ENCODE peak calls at places on chromosomes 6 and 20, in six cellular contexts. One of them, this sample, is unnamed.

GRCh38 chr20:39876974-39877615 is 811.9 kb downstream of the MAFB start:
- DNase-seq in fibroblast of mammary gland: no peak
- DNase-seq in H1: no peak
- DNase-seq in thoracic aorta: no peak
- DNase-seq in GM23338: no peak
- DNase-seq in heart right ventricle: no peak
- DNase-seq in this sample: no peak

GRCh38 chr20:50055524-50056083 is 57.3 kb downstream of the UBE2V1 start:
- DNase-seq in GM23338: no peak
- DNase-seq in thoracic aorta: no peak
- DNase-seq in fibroblast of mammary gland: no peak
- DNase-seq in H1: no peak
- DNase-seq in heart right ventricle: no peak
- DNase-seq in this sample: no peak

GRCh38 chr20:25036331-25036936 is 21.5 kb downstream of the ACSS1 start:
- DNase-seq in thoracic aorta: no peak
- DNase-seq in H1: no peak
- DNase-seq in GM23338: no peak
- DNase-seq in fibroblast of mammary gland: no peak
- DNase-seq in heart right ventricle: no peak
- DNase-seq in this sample: no peak

GRCh38 chr6:115838763-115839401 is 221.8 kb downstream of the FRK start:
- DNase-seq in thoracic aorta: no peak
- DNase-seq in fibroblast of mammary gland: peak
- DNase-seq in heart right ventricle: no peak
- DNase-seq in H1: peak
- DNase-seq in GM23338: peak
- DNase-seq in this sample: no peak

GRCh38 chr6:168884050-168884645 is 369.5 kb downstream of the THBS2 start:
- DNase-seq in heart right ventricle: no peak
- DNase-seq in GM23338: no peak
- DNase-seq in fibroblast of mammary gland: no peak
- DNase-seq in H1: no peak
- DNase-seq in thoracic aorta: no peak
- DNase-seq in this sample: no peak

GRCh38 chr6:30707281-30707850 is 9.7 kb downstream of the MDC1 start:
- DNase-seq in GM23338: no peak
- DNase-seq in heart right ventricle: no peak
- DNase-seq in thoracic aorta: no peak
- DNase-seq in fibroblast of mammary gland: no peak
- DNase-seq in H1: no peak
- DNase-seq in this sample: no peak

GRCh38 chr20:10319855-10320254 is 101.2 kb downstream of the SNAP25 start:
- DNase-seq in H1: no peak
- DNase-seq in fibroblast of mammary gland: peak
- DNase-seq in thoracic aorta: no peak
- DNase-seq in heart right ventricle: no peak
- DNase-seq in GM23338: no peak
- DNase-seq in this sample: no peak

GRCh38 chr6:26477431-26477830 is 19.7 kb downstream of the BTN2A1 start:
- DNase-seq in fibroblast of mammary gland: no peak
- DNase-seq in heart right ventricle: no peak
- DNase-seq in GM23338: no peak
- DNase-seq in H1: no peak
- DNase-seq in thoracic aorta: no peak
- DNase-seq in this sample: no peak

GRCh38 chr20:52242237-52243230 is 51.0 kb upstream of the ZFP64 start:
- DNase-seq in thoracic aorta: no peak
- DNase-seq in fibroblast of mammary gland: peak
- DNase-seq in heart right ventricle: no peak
- DNase-seq in H1: no peak
- DNase-seq in GM23338: peak
- DNase-seq in this sample: no peak

GRCh38 chr6:19024737-19025136 is 637.6 kb downstream of the RNF144B start:
- DNase-seq in H1: peak
- DNase-seq in thoracic aorta: no peak
- DNase-seq in fibroblast of mammary gland: peak
- DNase-seq in GM23338: peak
- DNase-seq in heart right ventricle: no peak
- DNase-seq in this sample: no peak

GRCh38 chr6:11682525-11682924 is 96.1 kb downstream of the ADTRP start:
- DNase-seq in heart right ventricle: no peak
- DNase-seq in GM23338: no peak
- DNase-seq in fibroblast of mammary gland: peak
- DNase-seq in H1: no peak
- DNase-seq in thoracic aorta: no peak
- DNase-seq in this sample: no peak

GRCh38 chr20:45783656-45784294 is 7.9 kb downstream of the WFDC3 start:
- DNase-seq in fibroblast of mammary gland: no peak
- DNase-seq in GM23338: no peak
- DNase-seq in heart right ventricle: peak
- DNase-seq in thoracic aorta: no peak
- DNase-seq in H1: no peak
- DNase-seq in this sample: no peak

DNA sequence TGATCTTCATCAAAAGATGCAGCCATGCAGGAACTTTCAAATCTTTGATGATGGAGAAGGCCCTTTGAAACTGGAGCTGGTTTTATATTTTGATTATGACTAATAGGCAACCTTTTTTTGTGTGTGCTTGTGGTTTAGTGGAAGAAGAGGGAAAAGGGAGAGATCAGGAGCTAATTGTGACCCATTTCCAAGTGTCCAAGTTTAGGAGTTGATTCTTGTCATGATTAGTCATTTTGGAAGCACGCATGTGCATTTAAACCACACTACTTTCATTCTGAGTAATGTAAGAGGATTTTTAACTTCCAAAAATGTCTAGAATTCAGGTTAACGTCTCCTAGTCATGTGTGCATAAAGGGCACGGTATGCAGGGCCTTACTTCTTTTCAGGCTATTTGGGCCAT is 3.5 kb downstream of the FOXO3 start:
- DNase-seq in fibroblast of mammary gland: peak
- DNase-seq in H1: no peak
- DNase-seq in heart right ventricle: no peak
- DNase-seq in thoracic aorta: no peak
- DNase-seq in GM23338: no peak
- DNase-seq in this sample: no peak
- H3K4me3 ChIP-seq in fibroblast of mammary gland: peak
- H3K4me3 ChIP-seq in H1: no peak
- H3K4me3 ChIP-seq in heart right ventricle: peak
- H3K4me3 ChIP-seq in thoracic aorta: peak
- H3K4me3 ChIP-seq in GM23338: no peak
- H3K4me3 ChIP-seq in this sample: no peak

GRCh38 chr6:53532061-53532797 is 12.7 kb downstream of the GCLC start:
- DNase-seq in fibroblast of mammary gland: no peak
- DNase-seq in GM23338: no peak
- DNase-seq in thoracic aorta: no peak
- DNase-seq in H1: no peak
- DNase-seq in heart right ventricle: no peak
- DNase-seq in this sample: no peak
- TF ChIP-seq CTCF in fibroblast of mammary gland: no peak
- TF ChIP-seq CTCF in GM23338: no peak
- TF ChIP-seq CTCF in thoracic aorta: no peak
- TF ChIP-seq CTCF in H1: no peak
- TF ChIP-seq CTCF in heart right ventricle: no peak
- TF ChIP-seq CTCF in this sample: no peak

GRCh38 chr6:36655073-36655847 is 23.3 kb upstream of the CDKN1A start:
- DNase-seq in heart right ventricle: no peak
- DNase-seq in H1: no peak
- DNase-seq in thoracic aorta: no peak
- DNase-seq in fibroblast of mammary gland: no peak
- DNase-seq in GM23338: no peak
- DNase-seq in this sample: no peak

GRCh38 chr6:36649086-36649485 is 29.4 kb upstream of the CDKN1A start:
- DNase-seq in H1: no peak
- DNase-seq in fibroblast of mammary gland: no peak
- DNase-seq in heart right ventricle: no peak
- DNase-seq in thoracic aorta: no peak
- DNase-seq in GM23338: no peak
- DNase-seq in this sample: no peak

GRCh38 chr6:36650848-36651247 is 27.7 kb upstream of the CDKN1A start:
- DNase-seq in fibroblast of mammary gland: no peak
- DNase-seq in heart right ventricle: no peak
- DNase-seq in H1: no peak
- DNase-seq in thoracic aorta: no peak
- DNase-seq in GM23338: no peak
- DNase-seq in this sample: no peak

GRCh38 chr6:36649721-36650484 is 28.6 kb upstream of the CDKN1A start:
- DNase-seq in thoracic aorta: no peak
- DNase-seq in heart right ventricle: no peak
- DNase-seq in fibroblast of mammary gland: no peak
- DNase-seq in H1: no peak
- DNase-seq in GM23338: no peak
- DNase-seq in this sample: no peak

DNA sequence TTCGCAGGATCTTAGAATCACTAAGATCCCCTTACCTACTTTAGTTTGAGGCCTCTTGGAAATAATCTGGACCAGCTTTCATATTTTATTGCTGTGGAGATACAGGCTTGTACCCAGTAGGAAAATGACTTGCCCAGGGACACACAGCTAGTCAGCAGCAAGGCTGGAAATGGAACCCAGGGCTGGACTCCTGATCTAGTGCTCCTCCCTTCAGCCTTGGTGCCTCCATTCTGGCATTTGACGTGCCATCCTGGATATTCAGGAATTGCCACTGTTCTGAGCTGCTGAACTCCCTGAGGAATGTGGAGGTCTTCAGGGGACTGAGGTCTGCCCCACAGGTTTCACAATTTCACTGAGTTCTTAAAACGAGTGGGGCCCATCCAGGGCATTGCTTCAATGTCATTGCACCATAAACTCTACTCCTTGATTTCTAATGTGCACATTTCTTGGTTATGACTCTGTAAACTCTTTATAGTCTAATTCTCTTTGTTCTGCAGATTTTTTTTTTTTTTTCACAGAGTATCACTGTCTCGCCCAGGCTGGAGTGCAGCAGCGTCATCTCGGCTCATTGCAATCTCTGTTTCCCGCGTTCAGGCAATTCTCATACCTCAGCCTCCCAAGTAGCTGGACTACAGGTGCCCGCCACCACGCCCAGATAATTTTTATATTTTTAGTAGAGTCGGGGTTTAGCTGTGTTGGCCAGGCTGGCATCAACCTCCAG is 26.7 kb upstream of the CDKN1A start:
- DNase-seq in H1: no peak
- DNase-seq in heart right ventricle: no peak
- DNase-seq in GM23338: no peak
- DNase-seq in thoracic aorta: no peak
- DNase-seq in fibroblast of mammary gland: no peak
- DNase-seq in this sample: no peak
- H3K4me3 ChIP-seq in H1: no peak
- H3K4me3 ChIP-seq in heart right ventricle: no peak
- H3K4me3 ChIP-seq in GM23338: no peak
- H3K4me3 ChIP-seq in thoracic aorta: no peak
- H3K4me3 ChIP-seq in fibroblast of mammary gland: no peak
- H3K4me3 ChIP-seq in this sample: no peak

DNA sequence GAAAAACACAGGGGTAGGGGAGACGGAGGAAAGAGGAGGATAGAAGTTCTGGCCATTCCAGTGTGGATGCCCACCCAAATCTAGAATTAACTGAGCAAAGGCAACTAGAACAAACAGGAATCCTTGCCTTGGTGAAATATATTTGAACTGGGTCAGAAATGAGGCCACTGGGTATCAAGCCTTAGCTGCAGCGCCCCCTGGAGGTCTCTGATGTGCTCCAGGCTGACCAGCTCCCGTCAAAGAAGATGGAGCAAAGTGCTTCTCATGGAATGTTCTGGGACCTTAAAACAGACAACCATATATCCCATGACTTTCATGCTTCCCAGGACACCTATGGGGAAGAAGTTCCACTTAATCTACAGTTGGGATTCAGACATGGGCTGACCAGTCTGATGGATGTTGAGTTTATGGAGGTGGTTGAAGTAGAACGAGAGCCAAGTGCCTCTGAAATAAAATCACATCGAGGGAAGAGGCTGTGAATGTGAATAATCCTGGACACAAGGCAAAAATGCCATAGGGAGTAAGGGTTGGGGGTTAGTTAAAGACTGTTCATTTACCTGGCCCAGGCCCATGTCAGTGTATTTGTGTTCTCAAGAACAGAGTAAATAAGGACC is 50.4 kb downstream of the HLA-DPB1 start:
- DNase-seq in H1: peak
- DNase-seq in GM23338: peak
- DNase-seq in thoracic aorta: no peak
- DNase-seq in fibroblast of mammary gland: peak
- DNase-seq in heart right ventricle: peak
- DNase-seq in this sample: peak
- TF ChIP-seq CTCF in H1: peak
- TF ChIP-seq CTCF in GM23338: peak
- TF ChIP-seq CTCF in thoracic aorta: peak
- TF ChIP-seq CTCF in fibroblast of mammary gland: peak
- TF ChIP-seq CTCF in heart right ventricle: peak
- TF ChIP-seq CTCF in this sample: no peak

DNA sequence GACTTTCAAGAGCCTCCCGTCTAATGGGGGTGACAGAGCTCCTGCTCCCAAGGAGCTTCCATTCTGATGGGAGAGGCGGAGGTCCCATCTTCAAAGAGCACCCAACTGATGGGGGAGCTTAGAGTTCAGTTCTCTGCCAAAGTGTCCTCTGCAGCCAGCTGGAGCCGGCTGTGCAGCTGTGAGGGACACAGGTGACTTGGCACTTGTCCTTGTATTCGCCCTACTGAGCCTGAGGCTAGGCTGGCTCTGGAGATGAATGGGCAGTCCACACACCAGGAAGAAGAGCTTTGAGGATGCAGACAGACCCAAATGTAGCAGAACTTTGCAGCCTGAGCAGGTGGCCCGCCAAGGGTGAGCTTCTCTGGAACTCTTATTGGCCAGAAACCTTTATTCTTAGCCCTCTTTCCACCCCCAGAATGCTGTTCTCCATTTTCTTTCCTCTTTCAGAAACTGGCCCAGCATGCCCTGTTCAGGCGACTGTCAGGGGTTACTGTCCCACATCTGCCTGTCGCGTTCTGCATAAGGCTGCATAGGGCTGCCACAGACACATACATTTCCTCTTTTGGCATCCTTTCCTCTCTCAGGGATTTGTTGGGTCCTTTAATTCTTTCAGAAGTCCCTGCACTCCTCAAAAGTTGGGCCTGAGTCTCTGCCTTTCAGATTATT is 108.7 kb upstream of the LRFN2 start:
- DNase-seq in H1: no peak
- DNase-seq in thoracic aorta: no peak
- DNase-seq in fibroblast of mammary gland: no peak
- DNase-seq in heart right ventricle: no peak
- DNase-seq in GM23338: no peak
- DNase-seq in this sample: no peak
- H3K4me3 ChIP-seq in H1: no peak
- H3K4me3 ChIP-seq in thoracic aorta: no peak
- H3K4me3 ChIP-seq in fibroblast of mammary gland: no peak
- H3K4me3 ChIP-seq in heart right ventricle: no peak
- H3K4me3 ChIP-seq in GM23338: no peak
- H3K4me3 ChIP-seq in this sample: no peak

This sample was measured in lower leg skin.